ENCODE peak calls at places on chromosomes 2 and 18, in seven cellular contexts. N is PC-3, I is OCI-LY7, L is HCT116, W is GM23248, Y is PC-9, A is GM23338. J is an unnamed sample.

GRCh38 chr2:20565101-20565622 is 85.7 kb downstream of the HS1BP3 start:
- DNase-seq in N (no peak), I (no peak), L (no peak), W (no peak), Y (no peak), A (no peak), J (no peak)

GRCh38 chr2:127637725-127638252 is 8.2 kb upstream of the GPR17 start:
- DNase-seq in N (peak; percentile 97), I (no peak), L (peak; percentile 13), W (peak; percentile 90), Y (peak; percentile 83), A (peak; percentile 82), J (no peak)

GRCh38 chr2:144517825-144518699 is 1.9 kb downstream of the ZEB2 start:
- DNase-seq in N (peak; percentile 6), I (peak; percentile 39), L (no peak), W (peak; percentile 64), Y (no peak), A (peak; percentile 53), J (no peak)

GRCh38 chr18:7733642-7734041 is 166.5 kb downstream of the PTPRM start:
- DNase-seq in N (no peak), I (no peak), L (no peak), W (no peak), Y (no peak), A (no peak), J (no peak)

GRCh38 chr2:46909771-46910419 is 5.7 kb downstream of the MCFD2 start:
- DNase-seq in N (peak; percentile 90), I (no peak), L (peak; percentile 94), W (peak; percentile 93), Y (peak; percentile 96), A (no peak), J (no peak)

GRCh38 chr18:59918320-59918755 is 18.5 kb downstream of the PMAIP1 start:
- DNase-seq in N (peak; percentile 91), I (peak; percentile 41), L (peak; percentile 66), W (peak; percentile 64), Y (peak; percentile 94), A (no peak), J (peak; percentile 49)

GRCh38 chr2:55108456-55108855 is 58.2 kb upstream of the RTN4 start:
- DNase-seq in N (no peak), I (no peak), L (no peak), W (no peak), Y (no peak), A (no peak), J (no peak)

GRCh38 chr2:190786404-190787166 is 94.0 kb upstream of the GLS start:
- DNase-seq in N (peak; percentile 64), I (no peak), L (no peak), W (no peak), Y (peak; percentile 93), A (no peak), J (no peak)

GRCh38 chr2:20035961-20036666 is 15.3 kb downstream of the LAPTM4A start:
- DNase-seq in N (no peak), I (peak; percentile 61), L (no peak), W (no peak), Y (no peak), A (no peak), J (no peak)

GRCh38 chr2:154447727-154448418 is 250.6 kb upstream of the KCNJ3 start:
- DNase-seq in N (no peak), I (no peak), L (no peak), W (no peak), Y (no peak), A (no peak), J (no peak)

GRCh38 chr2:179263460-179264237 is 983 bp downstream of the SESTD1 start:
- DNase-seq in N (peak; percentile 56), I (peak; percentile 19), L (no peak), W (peak; percentile 68), Y (peak; percentile 46), A (peak; percentile 44), J (peak; percentile 75)

GRCh38 chr18:79203017-79203605 is 133.9 kb downstream of the ATP9B start:
- DNase-seq in N (peak; percentile 93), I (no peak), L (peak; percentile 82), W (peak; percentile 36), Y (peak; percentile 85), A (no peak), J (no peak)

GRCh38 chr2:32864337-32864736 is 82.4 kb upstream of the LTBP1 start:
- DNase-seq in N (peak; percentile 42), I (no peak), L (no peak), W (peak; percentile 84), Y (no peak), A (no peak), J (no peak)

GRCh38 chr18:77001979-77002378 is 130.6 kb downstream of the MBP start:
- DNase-seq in N (no peak), I (no peak), L (no peak), W (no peak), Y (no peak), A (no peak), J (no peak)

GRCh38 chr2:221780281-221780688 is 208.2 kb upstream of the EPHA4 start:
- DNase-seq in N (peak; percentile 58), I (no peak), L (no peak), W (peak; percentile 77), Y (peak; percentile 75), A (peak; percentile 33), J (no peak)

GRCh38 chr2:233275223-233275622 is 23.8 kb downstream of the ATG16L1 start:
- DNase-seq in N (no peak), I (no peak), L (no peak), W (no peak), Y (no peak), A (no peak), J (no peak)

DNA sequence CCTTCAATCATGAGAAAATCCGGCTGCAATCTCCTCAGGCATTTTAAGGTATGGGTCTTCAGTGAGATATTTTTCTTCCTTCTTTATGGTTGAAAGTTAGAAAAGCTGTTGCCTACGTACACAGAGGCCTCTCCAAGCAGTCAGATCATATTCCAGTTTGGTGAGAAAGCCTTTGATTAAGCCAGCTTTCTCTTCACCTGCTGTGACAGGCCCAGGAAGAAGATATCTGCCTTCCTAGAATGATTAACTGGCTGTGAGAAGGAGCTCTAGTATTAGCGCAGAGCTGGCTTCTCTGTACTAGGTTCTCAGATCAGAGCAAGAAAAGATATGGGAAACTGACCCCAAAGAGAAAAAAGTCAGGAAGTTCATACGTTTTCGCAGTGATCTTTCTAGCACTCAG is 585.0 kb upstream of the CHAC2 start:
- DNase-seq in N (no peak), I (no peak), L (no peak), W (no peak), Y (no peak), A (no peak), J (no peak)
- H3K9me2 ChIP-seq in N (no peaks in the 10 kb centered on the region), I (no peaks in the 10 kb centered on the region), L (no peaks in the 10 kb centered on the region), W (no peaks in the 10 kb centered on the region), Y (peaks cover 5% of the 10 kb centered on the region), A (no peaks in the 10 kb centered on the region), J (no peaks in the 10 kb centered on the region)

DNA sequence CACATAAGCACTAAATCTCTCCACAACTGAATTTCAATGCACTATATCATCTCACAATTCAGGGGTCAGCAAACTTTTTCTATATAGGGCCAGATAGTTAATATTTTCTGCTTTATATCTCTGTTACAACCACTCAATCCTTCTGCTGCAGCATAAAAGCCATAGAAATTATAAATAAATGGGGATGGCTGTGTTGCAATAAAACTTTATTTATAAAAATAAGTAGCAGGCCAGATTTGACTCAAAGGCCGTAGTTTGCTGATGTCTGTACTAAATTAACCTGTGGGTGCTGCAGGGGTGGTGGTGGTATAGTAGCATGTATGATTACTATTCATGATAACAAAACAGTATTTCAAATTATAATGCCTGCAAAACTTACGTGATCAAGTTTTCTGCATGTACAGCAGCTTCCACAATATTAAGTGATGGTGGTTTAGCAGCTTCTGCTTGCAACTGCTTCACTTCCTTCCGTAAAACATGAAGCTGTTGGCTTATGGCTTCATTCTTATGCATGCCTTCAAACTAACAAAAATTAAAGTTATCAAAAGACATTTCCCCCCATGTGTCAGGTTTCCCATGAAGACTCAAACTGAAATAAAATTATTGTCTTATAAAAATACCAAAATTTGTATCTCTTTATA is 64.1 kb downstream of the SIGLEC15 start:
- DNase-seq in N (no peak), I (no peak), L (no peak), W (no peak), Y (no peak), A (no peak), J (no peak)
- H3K4me3 ChIP-seq in N (no peak overlapping the region), I (no peak overlapping the region), L (no peak overlapping the region), W (no peak overlapping the region), Y (no peak overlapping the region), A (no peak overlapping the region), J (no peak overlapping the region)

GRCh38 chr2:162242586-162243304 is 500 bp downstream of the FAP start:
- DNase-seq in N (no peak), I (no peak), L (no peak), W (peak; percentile 73), Y (no peak), A (no peak), J (no peak)

GRCh38 chr2:162243305-162243693 is at the start of gene FAP:
- DNase-seq in N (no peak), I (no peak), L (no peak), W (peak; percentile 95), Y (no peak), A (no peak), J (no peak)

GRCh38 chr2:162244559-162245031 is 1.4 kb upstream of the FAP start:
- DNase-seq in N (peak; percentile 91), I (no peak), L (peak; percentile 22), W (peak; percentile 96), Y (peak; percentile 87), A (no peak), J (no peak)

GRCh38 chr2:162245737-162246136 is 2.5 kb upstream of the FAP start:
- DNase-seq in N (peak; percentile 85), I (no peak), L (no peak), W (peak; percentile 75), Y (peak; percentile 91), A (peak; percentile 10), J (no peak)

DNA sequence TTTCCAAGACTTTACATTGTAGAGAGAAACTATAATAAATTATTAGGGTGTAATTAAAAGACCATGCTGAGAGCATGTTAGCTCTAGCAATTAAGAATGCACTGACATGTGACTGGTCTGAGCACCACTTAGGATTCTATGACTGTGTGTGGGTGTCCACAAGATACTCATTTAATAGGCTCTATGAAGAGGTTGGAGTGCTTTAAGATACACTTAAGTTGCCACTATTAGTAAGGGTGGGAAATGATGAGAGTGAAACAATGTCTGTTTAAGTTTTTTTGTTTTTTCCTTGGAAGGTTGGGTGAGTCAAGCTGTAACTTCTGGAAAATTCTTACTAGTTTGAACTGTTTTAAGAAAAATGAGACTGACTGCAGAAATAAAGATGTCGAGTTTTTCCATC is 1.8 kb upstream of the FAP start:
- DNase-seq in N (no peak), I (no peak), L (no peak), W (peak; percentile 55), Y (no peak), A (no peak), J (no peak)
- H3K9me2 ChIP-seq in N (no peaks in the 10 kb centered on the region), I (no peaks in the 10 kb centered on the region), L (no peaks in the 10 kb centered on the region), W (no peaks in the 10 kb centered on the region), Y (no peaks in the 10 kb centered on the region), A (no peaks in the 10 kb centered on the region), J (no peaks in the 10 kb centered on the region)

GRCh38 chr2:111701798-111702118 is 182.2 kb downstream of the ANAPC1 start:
- DNase-seq in N (no peak), I (no peak), L (no peak), W (no peak), Y (no peak), A (no peak), J (no peak)

GRCh38 chr2:111701266-111701665 is 182.7 kb downstream of the ANAPC1 start:
- DNase-seq in N (peak; percentile 75), I (no peak), L (no peak), W (no peak), Y (peak; percentile 75), A (no peak), J (no peak)

GRCh38 chr2:111698089-111698488 is 185.9 kb downstream of the ANAPC1 start:
- DNase-seq in N (no peak), I (no peak), L (no peak), W (no peak), Y (no peak), A (no peak), J (no peak)

GRCh38 chr2:111697560-111697959 is 186.4 kb downstream of the ANAPC1 start:
- DNase-seq in N (no peak), I (no peak), L (no peak), W (no peak), Y (no peak), A (no peak), J (no peak)

GRCh38 chr2:111698743-111699554 is 185.0 kb downstream of the ANAPC1 start:
- DNase-seq in N (peak; percentile 98), I (peak; percentile 83), L (peak; percentile 95), W (peak; percentile 97), Y (peak; percentile 99), A (peak; percentile 50), J (peak; percentile 47)
- H3K4me3 ChIP-seq in N (peak overlapping the region; percentile 18), I (no peak overlapping the region), L (peak overlapping the region; percentile 27), W (peak overlapping the region; percentile 41), Y (peak overlapping the region; percentile 20), A (no peak overlapping the region), J (peak overlapping the region; percentile 8)

J was measured in SK-N-SH.